ENCODE peak calls at places on chromosomes 7 and 10, in nine cellular contexts. K is H1, J is brain microvascular endothelial cell, I is OCI-LY7, E is fibroblast of mammary gland, F is body of pancreas, Z is heart left ventricle, X is tibial nerve, Y is GM23338. M is an unnamed sample.

GRCh38 chr7:80151274-80151665 is 16.6 kb downstream of the GNAI1 start:
- DNase-seq in K (no peak), J (no peak), I (no peak), E (peak), F (no peak), Z (no peak), X (no peak), Y (no peak), M (no peak)

GRCh38 chr7:118731854-118732253 is 507.4 kb downstream of the ANKRD7 start:
- DNase-seq in K (no peak), J (no peak), I (no peak), E (no peak), F (no peak), Z (no peak), X (no peak), Y (peak), M (peak)

GRCh38 chr7:69645683-69646082 is 47.4 kb downstream of the AUTS2 start:
- DNase-seq in K (no peak), J (no peak), I (no peak), E (no peak), F (no peak), Z (no peak), X (no peak), Y (peak), M (no peak)

GRCh38 chr7:101232141-101232821 is 5.3 kb downstream of the CLDN15 start:
- DNase-seq in K (peak), J (no peak), I (no peak), E (no peak), F (peak), Z (peak), X (no peak), Y (peak), M (no peak)

GRCh38 chr7:5702876-5703571 is 78.4 kb downstream of the RNF216 start:
- DNase-seq in K (no peak), J (peak), I (no peak), E (peak), F (peak), Z (peak), X (no peak), Y (no peak), M (no peak)

GRCh38 chr10:95655571-95656290 is 780 bp downstream of the ALDH18A1 start:
- DNase-seq in K (no peak), J (peak), I (peak), E (peak), F (no peak), Z (no peak), X (no peak), Y (peak), M (peak)

GRCh38 chr7:35037526-35038339 is 448 bp upstream of the DPY19L1 start:
- DNase-seq in K (peak), J (peak), I (peak), E (peak), F (peak), Z (peak), X (peak), Y (peak), M (peak)

GRCh38 chr10:3408603-3409365 is 236.2 kb upstream of the PITRM1 start:
- DNase-seq in K (no peak), J (no peak), I (no peak), E (no peak), F (peak), Z (no peak), X (no peak), Y (no peak), M (no peak)

GRCh38 chr10:772227-772637 is 82.8 kb upstream of the DIP2C start:
- DNase-seq in K (peak), J (no peak), I (no peak), E (no peak), F (no peak), Z (peak), X (no peak), Y (no peak), M (no peak)

GRCh38 chr10:112214335-112214941 is 30.9 kb upstream of the GPAM start:
- DNase-seq in K (no peak), J (no peak), I (no peak), E (peak), F (no peak), Z (no peak), X (no peak), Y (no peak), M (no peak)

GRCh38 chr7:73517241-73517995 is 4.7 kb downstream of the BAZ1B start:
- DNase-seq in K (no peak), J (no peak), I (no peak), E (no peak), F (no peak), Z (no peak), X (no peak), Y (no peak), M (no peak)

GRCh38 chr7:104264281-104264680 is 56.5 kb upstream of the ORC5 start:
- DNase-seq in K (no peak), J (peak), I (no peak), E (peak), F (no peak), Z (no peak), X (no peak), Y (no peak), M (no peak)

GRCh38 chr10:113866551-113867394 is 12.3 kb downstream of the NHLRC2 start:
- DNase-seq in K (no peak), J (no peak), I (no peak), E (no peak), F (no peak), Z (no peak), X (no peak), Y (no peak), M (peak)

GRCh38 chr7:27187702-27188665 is 3.0 kb upstream of the HOXA11 start:
- DNase-seq in K (peak), J (no peak), I (no peak), E (no peak), F (peak), Z (no peak), X (peak), Y (peak), M (peak)

GRCh38 chr7:102063736-102064135 is 222.9 kb upstream of the SH2B2 start:
- DNase-seq in K (peak), J (peak), I (no peak), E (peak), F (no peak), Z (no peak), X (no peak), Y (peak), M (no peak)

GRCh38 chr10:126459032-126459831 is 71.0 kb upstream of the ADAM12 start:
- DNase-seq in K (peak), J (peak), I (no peak), E (peak), F (no peak), Z (no peak), X (no peak), Y (no peak), M (no peak)

GRCh38 chr7:52726986-52727385 is 308.4 kb upstream of the POM121L12 start:
- DNase-seq in K (no peak), J (no peak), I (no peak), E (no peak), F (no peak), Z (no peak), X (no peak), Y (no peak), M (no peak)

DNA sequence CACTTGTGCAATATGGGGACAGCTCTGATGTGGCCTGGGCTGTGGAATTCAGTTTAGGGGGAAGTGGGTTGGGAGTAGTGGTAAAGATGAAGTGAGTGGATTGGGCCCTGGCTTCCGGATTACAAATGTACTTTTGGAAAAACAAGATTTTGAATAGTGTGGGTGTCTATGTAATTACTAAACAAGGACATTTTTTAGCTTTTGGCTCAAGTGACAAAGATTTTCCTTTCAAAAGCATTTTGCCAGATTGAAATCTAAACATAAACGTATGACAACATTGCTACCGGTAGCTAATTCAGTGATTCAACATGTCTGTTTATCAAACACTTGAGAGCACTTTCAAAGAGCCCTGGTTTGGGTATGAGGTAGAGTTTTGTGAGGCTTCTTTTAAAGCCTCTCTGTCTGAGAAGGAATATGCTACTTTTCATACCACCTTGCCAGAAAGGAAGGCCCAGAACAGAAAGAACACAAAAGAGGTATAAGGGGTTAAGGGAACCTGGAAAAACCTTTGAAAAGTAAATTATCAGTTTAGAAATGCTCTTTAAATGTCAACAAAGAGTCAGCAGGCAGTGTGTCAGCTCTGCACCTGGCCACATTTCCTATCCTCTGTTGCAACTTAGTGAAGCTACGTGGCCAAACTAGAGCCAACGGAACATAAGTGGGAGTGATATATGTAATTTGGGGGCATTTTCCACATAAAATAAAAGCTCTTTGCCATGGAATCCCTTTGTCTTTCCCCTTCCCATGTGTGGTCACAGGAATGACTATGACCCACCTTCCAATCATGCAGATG is 516.1 kb downstream of the NRG3 start:
- DNase-seq in K (no peak), J (no peak), I (no peak), E (no peak), F (peak), Z (no peak), X (no peak), Y (no peak), M (no peak)
- H3K4me3 ChIP-seq in K (no peak), J (no peak), I (no peak), E (no peak), F (no peak), Z (no peak), X (no peak), Y (no peak), M (no peak)

DNA sequence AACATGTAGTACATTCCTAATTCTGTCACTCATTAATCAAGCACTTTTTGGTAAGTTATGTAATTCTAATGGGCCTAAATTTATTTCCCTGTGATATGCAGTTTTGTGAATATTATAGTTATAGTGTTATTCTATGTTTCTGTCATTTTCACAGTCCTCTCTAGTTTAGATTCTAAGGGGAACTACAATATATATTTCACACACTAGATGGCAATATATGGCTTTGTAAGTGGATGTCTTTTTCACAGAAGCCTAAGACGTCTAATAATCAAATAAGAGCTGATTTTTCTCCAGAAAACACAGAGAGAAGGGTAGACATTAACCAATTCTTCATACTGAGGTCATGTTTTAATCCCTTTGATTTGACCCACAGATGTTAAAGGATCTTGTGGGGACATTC is 18.0 kb downstream of the RNLS start:
- DNase-seq in K (no peak), J (no peak), I (peak), E (peak), F (no peak), Z (no peak), X (no peak), Y (peak), M (peak)
- TF ChIP-seq CTCF in K (no peak), J (no peak), I (peak), E (peak), F (peak), Z (peak), X (no peak), Y (peak), M (no peak)

GRCh38 chr7:1533255-1533568 is 2.7 kb downstream of the MAFK start:
- DNase-seq in K (no peak), J (no peak), I (no peak), E (no peak), F (peak), Z (no peak), X (no peak), Y (no peak), M (no peak)

GRCh38 chr7:1533569-1534329 is 3.2 kb downstream of the MAFK start:
- DNase-seq in K (no peak), J (peak), I (no peak), E (peak), F (peak), Z (peak), X (no peak), Y (no peak), M (no peak)

GRCh38 chr7:1535695-1536094 is 5.2 kb downstream of the MAFK start:
- DNase-seq in K (peak), J (no peak), I (no peak), E (no peak), F (no peak), Z (peak), X (no peak), Y (peak), M (no peak)

GRCh38 chr7:1535100-1535458 is 4.6 kb downstream of the MAFK start:
- DNase-seq in K (no peak), J (no peak), I (no peak), E (no peak), F (no peak), Z (peak), X (no peak), Y (no peak), M (no peak)

GRCh38 chr7:1534330-1535099 is 4.0 kb downstream of the MAFK start:
- DNase-seq in K (no peak), J (no peak), I (no peak), E (no peak), F (peak), Z (peak), X (no peak), Y (no peak), M (no peak)
- H3K4me3 ChIP-seq in K (no peak), J (peak), I (no peak), E (no peak), F (no peak), Z (no peak), X (no peak), Y (no peak), M (no peak)

GRCh38 chr10:24944512-24945255 is 7.7 kb downstream of the PRTFDC1 start:
- DNase-seq in K (no peak), J (peak), I (no peak), E (peak), F (peak), Z (peak), X (no peak), Y (no peak), M (peak)
- TF ChIP-seq CTCF in K (no peak), J (peak), I (no peak), E (peak), F (no peak), Z (no peak), X (no peak), Y (no peak), M (no peak)

DNA sequence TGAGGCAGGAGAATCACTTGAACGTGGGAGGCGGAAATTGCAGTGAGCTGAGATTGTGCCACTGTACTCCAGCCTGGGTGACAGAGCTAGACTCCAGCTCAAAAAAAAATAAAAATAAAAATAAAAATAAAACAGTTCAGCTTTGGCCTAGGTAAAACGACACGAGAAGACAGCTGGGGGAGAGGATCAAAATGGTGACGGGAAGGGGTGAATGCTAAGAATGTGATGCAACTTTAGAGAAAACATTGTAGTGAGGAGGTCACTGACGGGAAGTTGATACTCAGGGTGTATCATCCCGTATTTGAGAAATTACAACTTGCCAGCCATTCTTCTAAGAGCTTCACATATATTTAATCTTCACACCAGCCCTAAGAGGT is 1.1 kb downstream of the NDST2 start:
- DNase-seq in K (no peak), J (no peak), I (no peak), E (peak), F (no peak), Z (no peak), X (no peak), Y (no peak), M (no peak)
- H3K4me3 ChIP-seq in K (peak), J (peak), I (peak), E (peak), F (peak), Z (peak), X (peak), Y (peak), M (peak)

GRCh38 chr7:129210989-129211312 is 13.9 kb upstream of the AHCYL2 start:
- DNase-seq in K (no peak), J (no peak), I (no peak), E (no peak), F (no peak), Z (no peak), X (no peak), Y (no peak), M (no peak)

GRCh38 chr7:129208667-129209066 is 16.2 kb upstream of the AHCYL2 start:
- DNase-seq in K (no peak), J (no peak), I (no peak), E (no peak), F (no peak), Z (no peak), X (no peak), Y (no peak), M (peak)

GRCh38 chr7:129212126-129212525 is 12.7 kb upstream of the AHCYL2 start:
- DNase-seq in K (no peak), J (no peak), I (no peak), E (no peak), F (no peak), Z (no peak), X (no peak), Y (no peak), M (no peak)

GRCh38 chr7:129209067-129209926 is 15.5 kb upstream of the AHCYL2 start:
- DNase-seq in K (no peak), J (no peak), I (no peak), E (no peak), F (no peak), Z (no peak), X (no peak), Y (no peak), M (no peak)

DNA sequence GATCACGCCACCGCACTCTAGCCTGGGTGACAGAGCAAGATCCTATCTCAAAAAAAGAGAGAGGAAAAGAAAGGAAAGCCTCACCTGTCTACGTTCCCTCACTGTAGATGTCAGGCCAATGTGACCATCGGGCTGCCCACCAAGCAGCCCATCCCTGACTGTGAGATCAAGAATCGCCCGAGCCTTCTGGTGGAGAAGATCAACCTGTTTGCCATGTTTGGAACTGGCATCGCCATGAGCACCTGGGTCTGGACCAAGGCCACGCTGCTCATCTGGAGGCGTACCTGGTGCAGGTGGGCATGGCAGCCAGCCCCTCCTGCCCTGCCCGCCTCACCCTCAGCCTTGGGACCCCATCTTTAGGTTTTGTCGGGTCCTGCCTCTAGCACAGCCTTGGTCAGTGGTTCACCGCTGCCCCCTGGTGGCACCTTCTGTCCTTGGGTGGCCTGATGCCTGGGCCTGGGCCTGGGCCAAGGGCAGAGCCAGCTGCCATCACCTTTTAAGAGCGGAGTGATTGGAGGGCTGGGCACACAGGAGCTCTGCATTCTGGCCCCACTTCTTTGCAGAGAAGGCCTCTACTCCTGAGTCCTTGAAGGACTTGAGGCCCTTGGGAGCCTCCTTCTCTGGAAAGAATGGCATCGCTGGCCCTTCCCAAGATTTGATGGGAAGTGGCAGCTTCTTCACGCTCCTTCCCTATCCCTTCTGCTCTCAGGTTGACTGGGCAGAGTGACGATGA is 14.4 kb upstream of the AHCYL2 start:
- DNase-seq in K (peak), J (peak), I (peak), E (peak), F (peak), Z (peak), X (peak), Y (peak), M (peak)
- TF ChIP-seq CTCF in K (peak), J (peak), I (peak), E (peak), F (peak), Z (peak), X (peak), Y (peak), M (peak)

GRCh38 chr7:45573636-45574470 is at the start of gene ADCY1:
- DNase-seq in K (peak), J (no peak), I (no peak), E (no peak), F (no peak), Z (no peak), X (no peak), Y (peak), M (no peak)
- H3K4me3 ChIP-seq in K (peak), J (peak), I (no peak), E (peak), F (peak), Z (peak), X (peak), Y (peak), M (no peak)

GRCh38 chr7:127598318-127598717 is 4.8 kb downstream of the FSCN3 start:
- DNase-seq in K (peak), J (no peak), I (no peak), E (peak), F (no peak), Z (no peak), X (no peak), Y (peak), M (peak)
- TF ChIP-seq CTCF in K (peak), J (peak), I (peak), E (peak), F (no peak), Z (no peak), X (no peak), Y (peak), M (peak)